ENCODE peak calls at places on chromosomes 13 and 19, in seven cellular contexts. N, J, W, C, O, V and D are unnamed samples.

GRCh38 chr19:9406798-9407352 is 28.5 kb downstream of the ZNF266 start:
- DNase-seq in V (peak), J (no peak), W (peak), C (peak), N (peak), O (peak), D (peak)

GRCh38 chr13:33571618-33572017 is 246.3 kb upstream of the RFC3 start:
- DNase-seq in C (no peak), N (no peak), O (no peak), J (no peak), V (no peak), W (no peak), D (no peak)

GRCh38 chr19:49011194-49011593 is 5.7 kb downstream of the LHB start:
- DNase-seq in J (no peak), W (no peak), N (no peak), V (no peak), O (no peak), C (no peak), D (no peak)

GRCh38 chr13:37349916-37350315 is 244.5 kb upstream of the CSNK1A1L start:
- DNase-seq in C (no peak), V (no peak), O (no peak), N (no peak), J (no peak), W (no peak), D (no peak)

GRCh38 chr13:64371045-64371444 is 2859.1 kb downstream of the PCDH9 start:
- DNase-seq in N (no peak), W (no peak), J (no peak), C (no peak), O (peak), V (no peak), D (no peak)

GRCh38 chr13:62209539-62209938 is 793.9 kb upstream of the PCDH20 start:
- DNase-seq in N (no peak), O (no peak), V (no peak), W (no peak), J (no peak), C (no peak), D (no peak)

GRCh38 chr13:77521595-77522367 is 13.7 kb upstream of the SCEL start:
- DNase-seq in V (no peak), J (peak), N (no peak), O (no peak), C (no peak), W (no peak), D (peak)

GRCh38 chr13:41503386-41503785 is 46.0 kb downstream of the RGCC start:
- DNase-seq in N (no peak), C (no peak), V (no peak), J (no peak), W (no peak), O (no peak), D (no peak)

GRCh38 chr19:49799798-49800376 is 13.2 kb downstream of the FUZ start:
- DNase-seq in C (no peak), W (no peak), V (peak), O (no peak), N (no peak), J (no peak), D (no peak)

GRCh38 chr19:11152318-11153062 is 3.1 kb downstream of the SPC24 start:
- DNase-seq in O (no peak), W (peak), C (no peak), N (no peak), J (no peak), V (no peak), D (no peak)

GRCh38 chr13:45331981-45332830 is 8.8 kb downstream of the TPT1 start:
- DNase-seq in O (peak), C (no peak), N (no peak), J (peak), W (no peak), V (no peak), D (no peak)

GRCh38 chr19:44598880-44599279 is 14.5 kb upstream of the IGSF23 start:
- DNase-seq in W (no peak), N (no peak), J (peak), C (no peak), V (no peak), O (no peak), D (no peak)

GRCh38 chr19:31339405-31339804 is 9.8 kb downstream of the TSHZ3 start:
- DNase-seq in N (no peak), O (no peak), W (no peak), J (peak), V (no peak), C (no peak), D (no peak)